ENCODE peak calls at places on chromosomes 12 and 14, in four cellular contexts. One of them, this sample, is unnamed.
A peak's percentile ranks its signal among the peaks of the same experiment; 100 is the strongest.

GRCh38 chr12:10110256-10110844 is 11.6 kb upstream of the CLEC1A start:
- ATAC-seq in right cardiac atrium: no peak
- ATAC-seq in left cardiac atrium: no peak
- ATAC-seq in pancreas: no peak
- ATAC-seq in this sample: no peak

GRCh38 chr14:56120091-56120632 is 2.0 kb downstream of the PELI2 start:
- ATAC-seq in right cardiac atrium: peak; percentile 20
- ATAC-seq in left cardiac atrium: no peak
- ATAC-seq in pancreas: peak; percentile 23
- ATAC-seq in this sample: no peak

GRCh38 chr12:56101045-56101444 is 3.3 kb upstream of the PA2G4 start:
- ATAC-seq in right cardiac atrium: no peak
- ATAC-seq in left cardiac atrium: no peak
- ATAC-seq in pancreas: no peak
- ATAC-seq in this sample: no peak

GRCh38 chr12:24661657-24662096 is 287.2 kb downstream of the BCAT1 start:
- ATAC-seq in right cardiac atrium: peak; percentile 75
- ATAC-seq in left cardiac atrium: peak; percentile 95
- ATAC-seq in pancreas: peak; percentile 52
- ATAC-seq in this sample: peak; percentile 22

GRCh38 chr12:46450279-46450748 is 77.7 kb upstream of the SLC38A2 start:
- ATAC-seq in right cardiac atrium: peak; percentile 94
- ATAC-seq in left cardiac atrium: peak; percentile 86
- ATAC-seq in pancreas: peak; percentile 96
- ATAC-seq in this sample: peak; percentile 19

GRCh38 chr12:29207120-29207519 is 58.0 kb downstream of the FAR2 start:
- ATAC-seq in right cardiac atrium: peak; percentile 66
- ATAC-seq in left cardiac atrium: peak; percentile 76
- ATAC-seq in pancreas: peak; percentile 75
- ATAC-seq in this sample: no peak

GRCh38 chr12:128205758-128206157 is 61.2 kb upstream of the TMEM132C start:
- ATAC-seq in right cardiac atrium: no peak
- ATAC-seq in left cardiac atrium: no peak
- ATAC-seq in pancreas: no peak
- ATAC-seq in this sample: no peak

GRCh38 chr12:54147186-54147585 is 41.6 kb downstream of the SMUG1 start:
- ATAC-seq in right cardiac atrium: no peak
- ATAC-seq in left cardiac atrium: no peak
- ATAC-seq in pancreas: no peak
- ATAC-seq in this sample: peak; percentile 71

GRCh38 chr12:95446511-95446910 is 27.4 kb upstream of the METAP2 start:
- ATAC-seq in right cardiac atrium: peak; percentile 96
- ATAC-seq in left cardiac atrium: peak; percentile 97
- ATAC-seq in pancreas: peak; percentile 81
- ATAC-seq in this sample: no peak

GRCh38 chr14:93984987-93985410 is 8.6 kb upstream of the ASB2 start:
- ATAC-seq in right cardiac atrium: peak; percentile 4
- ATAC-seq in left cardiac atrium: no peak
- ATAC-seq in pancreas: peak; percentile 78
- ATAC-seq in this sample: no peak

GRCh38 chr14:54784657-54785056 is 118.0 kb downstream of the GCH1 start:
- ATAC-seq in right cardiac atrium: peak; percentile 81
- ATAC-seq in left cardiac atrium: peak; percentile 83
- ATAC-seq in pancreas: no peak
- ATAC-seq in this sample: no peak

GRCh38 chr12:43063642-43064041 is 474.1 kb upstream of the PRICKLE1 start:
- ATAC-seq in right cardiac atrium: peak; percentile 60
- ATAC-seq in left cardiac atrium: no peak
- ATAC-seq in pancreas: no peak
- ATAC-seq in this sample: no peak

GRCh38 chr12:63206908-63207307 is 55.9 kb upstream of the AVPR1A start:
- ATAC-seq in right cardiac atrium: no peak
- ATAC-seq in left cardiac atrium: peak; percentile 53
- ATAC-seq in pancreas: peak; percentile 42
- ATAC-seq in this sample: no peak

GRCh38 chr12:121228919-121229650 is 19.2 kb downstream of the P2RX4 start:
- ATAC-seq in right cardiac atrium: no peak
- ATAC-seq in left cardiac atrium: no peak
- ATAC-seq in pancreas: no peak
- ATAC-seq in this sample: no peak

GRCh38 chr12:50739611-50740010 is 24.3 kb upstream of the ATF1 start:
- ATAC-seq in right cardiac atrium: no peak
- ATAC-seq in left cardiac atrium: no peak
- ATAC-seq in pancreas: no peak
- ATAC-seq in this sample: peak; percentile 20

GRCh38 chr12:102964872-102965271 is 7.4 kb downstream of the ASCL1 start:
- ATAC-seq in right cardiac atrium: no peak
- ATAC-seq in left cardiac atrium: no peak
- ATAC-seq in pancreas: peak; percentile 77
- ATAC-seq in this sample: peak; percentile 69

GRCh38 chr12:100229876-100230275 is 29.3 kb downstream of the ACTR6 start:
- ATAC-seq in right cardiac atrium: no peak
- ATAC-seq in left cardiac atrium: no peak
- ATAC-seq in pancreas: no peak
- ATAC-seq in this sample: peak; percentile 82

GRCh38 chr12:26686438-26686837 is 146.6 kb downstream of the ITPR2 start:
- ATAC-seq in right cardiac atrium: no peak
- ATAC-seq in left cardiac atrium: no peak
- ATAC-seq in pancreas: no peak
- ATAC-seq in this sample: no peak

GRCh38 chr12:50088577-50089335 is 3.6 kb downstream of the SMARCD1 start:
- ATAC-seq in right cardiac atrium: no peak
- ATAC-seq in left cardiac atrium: peak; percentile 3
- ATAC-seq in pancreas: peak; percentile 51
- ATAC-seq in this sample: peak; percentile 64

GRCh38 chr12:18696971-18697602 is 40.7 kb downstream of the PLCZ1 start:
- ATAC-seq in right cardiac atrium: no peak
- ATAC-seq in left cardiac atrium: peak; percentile 39
- ATAC-seq in pancreas: no peak
- ATAC-seq in this sample: no peak

GRCh38 chr14:41830679-41831078 is 224.0 kb downstream of the LRFN5 start:
- ATAC-seq in right cardiac atrium: peak; percentile 64
- ATAC-seq in left cardiac atrium: peak; percentile 34
- ATAC-seq in pancreas: no peak
- ATAC-seq in this sample: no peak

GRCh38 chr12:6231359-6232268 is 31.4 kb downstream of the CD9 start:
- ATAC-seq in right cardiac atrium: no peak
- ATAC-seq in left cardiac atrium: no peak
- ATAC-seq in pancreas: no peak
- ATAC-seq in this sample: peak; percentile 9

GRCh38 chr12:5590316-5590715 is 158.4 kb downstream of the NTF3 start:
- ATAC-seq in right cardiac atrium: no peak
- ATAC-seq in left cardiac atrium: no peak
- ATAC-seq in pancreas: no peak
- ATAC-seq in this sample: no peak

GRCh38 chr12:84270470-84271140 is 642.0 kb downstream of the SLC6A15 start:
- ATAC-seq in right cardiac atrium: no peak
- ATAC-seq in left cardiac atrium: no peak
- ATAC-seq in pancreas: no peak
- ATAC-seq in this sample: no peak

GRCh38 chr12:51797301-51797700 is 51.2 kb downstream of the FIGNL2 start:
- ATAC-seq in right cardiac atrium: no peak
- ATAC-seq in left cardiac atrium: no peak
- ATAC-seq in pancreas: no peak
- ATAC-seq in this sample: no peak

GRCh38 chr14:61668267-61668666 is 27.0 kb upstream of the HIF1A start:
- ATAC-seq in right cardiac atrium: peak; percentile 69
- ATAC-seq in left cardiac atrium: peak; percentile 42
- ATAC-seq in pancreas: peak; percentile 52
- ATAC-seq in this sample: peak; percentile 96